ENCODE peak calls at places on chromosomes 3 and 15, in six cellular contexts. R is progenitor cell of endocrine pancreas; D is kidney tubule cell; H is activated gamma-delta T cell treated with Interleukin-2 at 50 U/mL for 16 hours; P is NCI-H2081; M is stimulated activated CD4-positive, alpha-beta T cell treated with anti-CD3 and anti-CD28 coated beads, Interleukin-4, amount 100 ng/mL, for 24 hours. W is an unnamed sample.

GRCh38 chr3:48016336-48016973 is at the start of gene MAP4:
- DNase-seq in R (no peak), D (peak), H (no peak), P (no peak), M (no peak), W (no peak)

GRCh38 chr15:57692709-57693108 is 13.8 kb upstream of the POLR2M start:
- DNase-seq in R (no peak), D (no peak), H (no peak), P (no peak), M (no peak), W (no peak)

GRCh38 chr15:63994073-63994600 is 52.1 kb downstream of the DAPK2 start:
- DNase-seq in R (no peak), D (no peak), H (no peak), P (no peak), M (no peak), W (no peak)

GRCh38 chr3:81463761-81464160 is 297.7 kb downstream of the GBE1 start:
- DNase-seq in R (no peak), D (no peak), H (no peak), P (no peak), M (no peak), W (no peak)

GRCh38 chr3:78402720-78403119 is 1362.8 kb downstream of the ROBO2 start:
- DNase-seq in R (no peak), D (no peak), H (no peak), P (no peak), M (no peak), W (peak)

GRCh38 chr3:87006844-87007439 is 16.0 kb upstream of the VGLL3 start:
- DNase-seq in R (no peak), D (no peak), H (no peak), P (no peak), M (no peak), W (no peak)

GRCh38 chr15:44101944-44102343 is 93.1 kb downstream of the FRMD5 start:
- DNase-seq in R (no peak), D (peak), H (no peak), P (no peak), M (no peak), W (peak)

GRCh38 chr3:127484601-127485388 is 105.7 kb downstream of the TPRA1 start:
- DNase-seq in R (peak), D (no peak), H (no peak), P (no peak), M (no peak), W (no peak)

GRCh38 chr3:58403513-58404109 is 30.0 kb downstream of the PDHB start:
- DNase-seq in R (no peak), D (no peak), H (no peak), P (no peak), M (no peak), W (no peak)

GRCh38 chr3:16520636-16521579 is 7.4 kb upstream of the RFTN1 start:
- DNase-seq in R (no peak), D (no peak), H (no peak), P (no peak), M (no peak), W (no peak)

GRCh38 chr15:38941399-38941953 is 376.9 kb upstream of the RASGRP1 start:
- DNase-seq in R (no peak), D (peak), H (no peak), P (peak), M (no peak), W (peak)

GRCh38 chr3:143974181-143974876 is 2.7 kb downstream of the DIPK2A start:
- DNase-seq in R (no peak), D (no peak), H (no peak), P (no peak), M (no peak), W (peak)

GRCh38 chr15:29099131-29099880 is 170.3 kb downstream of the NSMCE3 start:
- DNase-seq in R (no peak), D (no peak), H (no peak), P (no peak), M (no peak), W (no peak)

GRCh38 chr3:47799733-47800132 is 3.2 kb upstream of the DHX30 start:
- DNase-seq in R (no peak), D (no peak), H (no peak), P (no peak), M (no peak), W (no peak)

GRCh38 chr3:52280046-52280445 is 1.6 kb upstream of the WDR82 start:
- DNase-seq in R (no peak), D (peak), H (no peak), P (peak), M (no peak), W (no peak)

GRCh38 chr3:161558256-161558655 is 61.6 kb downstream of the OTOL1 start:
- DNase-seq in R (no peak), D (peak), H (no peak), P (peak), M (no peak), W (no peak)

GRCh38 chr3:151228291-151229125 is 25.5 kb upstream of the GPR171 start:
- DNase-seq in R (no peak), D (peak), H (no peak), P (no peak), M (no peak), W (peak)

GRCh38 chr3:181838940-181839914 is 127.5 kb downstream of the SOX2 start:
- DNase-seq in R (peak), D (peak), H (no peak), P (peak), M (no peak), W (no peak)

GRCh38 chr3:11172136-11172670 is 17.9 kb downstream of the HRH1 start:
- DNase-seq in R (no peak), D (no peak), H (no peak), P (no peak), M (no peak), W (no peak)

W was measured in foreskin keratinocyte.